ENCODE peak calls at places on chromosomes 4 and X, in eight cellular contexts. O is upper lobe of right lung, Z is tibial artery, L is fibroblast of lung, X is pancreas, U is psoas muscle, H is sigmoid colon, P is H9. G is an unnamed sample.

GRCh38 chr4:93842512-93843252 is 14.1 kb downstream of the ATOH1 start:
- DNase-seq in O (no peak), Z (no peak), L (no peak), X (no peak), U (no peak), H (no peak), P (no peak), G (no peak)

GRCh38 chr4:83282049-83282535 is 2.5 kb downstream of the COQ2 start:
- DNase-seq in O (no peak), Z (no peak), L (peak; percentile 78), X (no peak), U (no peak), H (no peak), P (no peak), G (no peak)

GRCh38 chr4:24777528-24777927 is 17.8 kb upstream of the SOD3 start:
- DNase-seq in O (no peak), Z (no peak), L (no peak), X (no peak), U (no peak), H (no peak), P (no peak), G (no peak)

GRCh38 chr4:79996950-79997349 is 76.1 kb downstream of the ANTXR2 start:
- DNase-seq in O (no peak), Z (no peak), L (no peak), X (no peak), U (no peak), H (no peak), P (no peak), G (no peak)

GRCh38 chr4:181193162-181193930 is 1049.9 kb upstream of the TENM3 start:
- DNase-seq in O (no peak), Z (no peak), L (no peak), X (no peak), U (no peak), H (no peak), P (no peak), G (no peak)

GRCh38 chrX:18672008-18672407 is at the start of gene RS1:
- DNase-seq in O (no peak), Z (no peak), L (no peak), X (no peak), U (no peak), H (no peak), P (no peak), G (no peak)

GRCh38 chr4:67735325-67735724 is 18.9 kb downstream of the GNRHR start:
- DNase-seq in O (no peak), Z (no peak), L (no peak), X (no peak), U (no peak), H (no peak), P (no peak), G (no peak)

GRCh38 chr4:66863481-66863880 is 681.8 kb downstream of the CENPC start:
- DNase-seq in O (no peak), Z (no peak), L (no peak), X (no peak), U (no peak), H (no peak), P (no peak), G (no peak)

GRCh38 chrX:70672326-70672725 is 227.7 kb downstream of the DLG3 start:
- DNase-seq in O (no peak), Z (no peak), L (no peak), X (no peak), U (no peak), H (no peak), P (no peak), G (no peak)

DNA sequence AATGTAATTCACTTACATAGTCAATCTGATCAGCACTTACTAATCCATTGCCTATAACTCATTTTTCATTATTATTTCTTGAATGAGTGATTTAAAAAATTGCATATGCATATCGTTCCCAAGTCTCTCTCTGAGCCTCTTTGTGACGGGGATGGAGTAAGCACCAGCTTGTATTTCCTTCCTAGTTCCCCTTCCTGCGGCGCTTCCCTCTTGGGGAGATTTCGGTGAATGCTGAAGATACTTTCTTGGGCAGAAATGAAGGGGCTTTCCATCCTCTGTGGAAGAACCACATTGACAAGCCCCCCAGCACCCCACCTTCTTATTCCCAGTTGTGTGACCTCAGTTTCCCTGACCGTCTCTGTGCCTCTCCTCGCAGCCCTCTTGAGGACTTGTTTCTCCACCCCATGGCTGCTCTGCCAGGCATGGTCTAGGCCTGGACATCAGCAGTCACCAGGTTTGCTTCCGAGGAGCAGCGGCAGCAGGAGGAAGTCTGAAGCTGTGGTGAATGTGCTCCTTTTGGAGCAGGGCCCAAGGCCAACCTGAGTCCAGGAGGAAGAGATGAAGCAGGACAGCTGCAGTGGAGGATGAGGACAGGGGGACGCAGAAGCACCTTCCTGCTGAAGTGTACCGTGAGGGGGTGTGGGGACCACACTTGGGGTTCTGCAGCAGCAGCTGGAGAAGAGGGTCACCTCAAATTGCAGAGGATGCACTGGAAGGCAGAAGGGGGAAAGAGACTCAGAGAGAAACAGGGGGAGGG is 124.9 kb downstream of the IRF2 start:
- DNase-seq in O (no peak), Z (no peak), L (no peak), X (peak; percentile 59), U (no peak), H (no peak), P (no peak), G (no peak)
- H3K4me1 ChIP-seq in O (peaks cover 44% of the 10 kb centered on the region), Z (no peaks in the 10 kb centered on the region), L (no peaks in the 10 kb centered on the region), X (peaks cover 26% of the 10 kb centered on the region), U (peaks cover 49% of the 10 kb centered on the region), H (no peaks in the 10 kb centered on the region), P (peaks cover 16% of the 10 kb centered on the region), G (peaks cover 48% of the 10 kb centered on the region)

GRCh38 chr4:77044458-77045124 is 31.2 kb downstream of the CCNI start:
- DNase-seq in O (no peak), Z (no peak), L (peak; percentile 82), X (no peak), U (no peak), H (no peak), P (no peak), G (no peak)

GRCh38 chr4:77040265-77040664 is 35.5 kb downstream of the CCNI start:
- DNase-seq in O (no peak), Z (no peak), L (peak; percentile 74), X (no peak), U (no peak), H (no peak), P (no peak), G (no peak)

GRCh38 chr4:77037736-77038135 is 38.1 kb downstream of the CCNI start:
- DNase-seq in O (no peak), Z (no peak), L (peak; percentile 47), X (no peak), U (no peak), H (no peak), P (no peak), G (no peak)

GRCh38 chr4:77043507-77044131 is 32.2 kb downstream of the CCNI start:
- DNase-seq in O (no peak), Z (peak; percentile 41), L (peak; percentile 70), X (no peak), U (no peak), H (no peak), P (no peak), G (no peak)

GRCh38 chr4:77040856-77041576 is 34.8 kb downstream of the CCNI start:
- DNase-seq in O (no peak), Z (no peak), L (peak; percentile 47), X (no peak), U (no peak), H (no peak), P (no peak), G (no peak)
- H3K27ac ChIP-seq in O (no peak overlapping the region), Z (no peak overlapping the region), L (peak overlapping the region; percentile 34), X (no peak overlapping the region), U (no peak overlapping the region), H (no peak overlapping the region), P (no peak overlapping the region), G (no peak overlapping the region)

DNA sequence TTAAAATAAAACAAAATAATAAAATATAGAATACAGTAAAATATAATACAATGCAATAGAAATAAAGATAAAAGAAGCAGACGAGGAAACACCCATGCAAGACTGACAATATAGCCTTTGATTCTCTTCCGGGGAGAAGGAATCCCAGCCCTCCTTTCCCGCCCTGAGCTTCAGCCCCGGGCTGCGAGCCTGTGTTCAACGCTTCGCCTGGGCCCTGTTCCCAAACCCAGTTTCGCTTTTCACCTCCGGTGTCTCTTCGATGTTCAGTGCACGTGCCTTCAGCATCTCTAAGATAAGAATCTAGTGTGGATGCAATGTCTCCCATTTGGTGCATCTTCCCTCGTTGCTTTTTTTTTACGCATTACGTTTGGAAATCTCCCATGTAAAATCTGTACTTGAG is 38.4 kb upstream of the ARSD start:
- DNase-seq in O (no peak), Z (no peak), L (no peak), X (no peak), U (no peak), H (no peak), P (no peak), G (no peak)
- TF ChIP-seq CTCF in O (no peak), Z (no peak), L (no peak), X (no peak), U (no peak), H (no peak), P (no peak), G (no peak)

GRCh38 chr4:52550186-52550585 is 108.9 kb downstream of the USP46 start:
- DNase-seq in O (no peak), Z (no peak), L (no peak), X (no peak), U (no peak), H (no peak), P (no peak), G (no peak)
- H3K4me1 ChIP-seq in O (no peaks in the 10 kb centered on the region), Z (no peaks in the 10 kb centered on the region), L (no peaks in the 10 kb centered on the region), X (no peaks in the 10 kb centered on the region), U (peaks cover 10% of the 10 kb centered on the region), H (no peaks in the 10 kb centered on the region), P (peaks cover 3% of the 10 kb centered on the region), G (peaks cover 5% of the 10 kb centered on the region)

DNA sequence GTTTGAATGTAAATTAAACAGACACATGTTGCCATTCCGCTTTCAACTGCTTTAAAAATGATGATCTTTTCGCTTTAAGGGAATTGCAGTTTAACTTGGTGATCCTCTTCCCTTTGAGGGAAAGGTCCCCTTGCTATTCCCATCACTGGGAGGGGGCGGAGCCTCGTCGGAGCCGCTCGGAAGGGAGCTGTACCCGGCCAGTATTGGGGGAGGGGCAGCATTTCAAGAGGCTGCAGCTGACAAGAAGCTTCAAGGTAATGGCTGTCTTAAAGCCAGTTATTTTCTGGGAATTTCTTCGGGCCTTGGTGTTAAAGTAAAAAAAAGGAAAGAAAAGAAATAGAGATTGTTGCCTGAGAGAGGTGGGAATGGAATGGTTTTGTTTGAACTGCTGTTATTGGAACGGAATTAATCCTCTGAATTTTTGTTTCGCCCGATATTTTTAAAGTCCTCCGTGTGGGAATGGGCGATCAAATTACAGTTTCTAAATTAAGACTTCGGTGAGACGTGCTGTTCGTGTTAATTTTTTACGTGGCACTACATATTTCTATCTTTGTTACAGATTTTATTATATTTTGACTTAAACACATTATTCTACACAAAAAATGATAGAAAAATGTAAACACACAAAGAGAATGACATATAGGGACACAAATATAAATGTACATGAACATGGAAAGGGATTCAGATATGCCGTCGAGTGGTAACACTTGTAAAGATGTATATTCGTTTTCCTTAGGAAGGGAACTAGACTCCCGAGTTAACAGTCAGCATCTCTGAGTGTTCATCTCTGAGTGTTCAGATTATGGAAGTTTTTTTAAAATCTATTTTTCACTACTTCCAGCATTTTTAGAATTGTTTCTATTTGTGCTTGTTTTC is 9.2 kb downstream of the PWWP3B start:
- DNase-seq in O (peak; percentile 60), Z (no peak), L (peak; percentile 14), X (peak; percentile 69), U (peak; percentile 82), H (no peak), P (peak; percentile 79), G (no peak)
- H3K27ac ChIP-seq in O (no peak overlapping the region), Z (no peak overlapping the region), L (no peak overlapping the region), X (no peak overlapping the region), U (peak overlapping the region; percentile 74), H (no peak overlapping the region), P (no peak overlapping the region), G (no peak overlapping the region)

GRCh38 chr4:125736057-125736456 is 421.3 kb downstream of the FAT4 start:
- DNase-seq in O (no peak), Z (no peak), L (peak; percentile 42), X (no peak), U (no peak), H (no peak), P (no peak), G (no peak)
- TF ChIP-seq CTCF in O (no peak), Z (no peak), L (peak; percentile 20), X (no peak), U (no peak), H (no peak), P (peak; percentile 25), G (no peak)